ENCODE peak calls at places on chromosomes 2 and 18, in ten cellular contexts. J is progenitor cell of endocrine pancreas, T is NCI-H1105, D is sigmoid colon, Z is GDM1, A is spleen, U is heart left ventricle, G is H54, P is HT-29, X is LNCaP clone FGC. F is an unnamed sample.

GRCh38 chr18:45102863-45103262 is 422.2 kb downstream of the SETBP1 start:
- DNase-seq in X (no peak), A (no peak), D (no peak), Z (no peak), G (no peak), P (no peak), J (no peak), U (no peak), T (no peak), F (no peak)

GRCh38 chr2:12732663-12733062 is 15.9 kb downstream of the TRIB2 start:
- DNase-seq in J (no peak), P (no peak), X (no peak), T (no peak), Z (no peak), D (no peak), G (no peak), U (peak), A (peak), F (no peak)

GRCh38 chr2:73103018-73103542 is 9.7 kb downstream of the RAB11FIP5 start:
- DNase-seq in A (no peak), X (no peak), D (no peak), T (no peak), J (no peak), P (no peak), G (no peak), U (peak), Z (no peak), F (no peak)

GRCh38 chr2:231464576-231465540 is 574 bp upstream of the NCL start:
- DNase-seq in X (no peak), D (no peak), P (peak), T (peak), A (peak), Z (peak), U (peak), G (peak), J (peak), F (peak)

GRCh38 chr2:75130171-75130570 is 69.1 kb downstream of the TACR1 start:
- DNase-seq in P (peak), G (no peak), T (no peak), U (no peak), D (no peak), J (no peak), Z (no peak), X (no peak), A (no peak), F (no peak)

GRCh38 chr2:45681675-45682074 is 30.2 kb downstream of the PRKCE start:
- DNase-seq in Z (no peak), J (no peak), T (no peak), G (peak), P (peak), D (no peak), X (peak), A (no peak), U (no peak), F (peak)

GRCh38 chr2:20169796-20170467 is 55.0 kb downstream of the SDC1 start:
- DNase-seq in G (no peak), X (no peak), U (no peak), A (no peak), Z (no peak), T (no peak), P (no peak), D (no peak), J (no peak), F (no peak)

GRCh38 chr2:241851325-241852115 is 7.2 kb downstream of the PDCD1 start:
- DNase-seq in A (peak), T (no peak), G (no peak), J (no peak), U (peak), Z (no peak), P (no peak), D (peak), X (no peak), F (no peak)

GRCh38 chr2:216695401-216695821 is at the start of gene IGFBP5:
- DNase-seq in P (no peak), U (peak), X (no peak), A (no peak), G (no peak), Z (no peak), T (peak), J (no peak), D (peak), F (no peak)